ENCODE peak calls at places on chromosomes 11 and 22, in eight cellular contexts. G, R, N, B, V, X, T and K are unnamed samples.

GRCh38 chr11:123973816-123974215 is 3.8 kb downstream of the OR10S1 start:
- DNase-seq in N (no peak), T (no peak), B (no peak), V (peak; percentile 86), G (no peak), X (no peak), R (no peak), K (no peak)

GRCh38 chr11:9535189-9535781 is 38.2 kb upstream of the WEE1 start:
- DNase-seq in G (peak; percentile 66), R (no peak), B (peak; percentile 96), X (peak; percentile 86), N (peak; percentile 80), V (peak; percentile 71), T (no peak), K (peak; percentile 78)

GRCh38 chr11:73141031-73141308 is 1.1 kb downstream of the FCHSD2 start:
- DNase-seq in B (no peak), T (no peak), N (no peak), G (no peak), V (peak; percentile 35), R (no peak), X (no peak), K (no peak)

GRCh38 chr22:36029406-36029755 is 757 bp upstream of the RBFOX2 start:
- DNase-seq in N (no peak), X (no peak), B (no peak), T (no peak), V (no peak), R (no peak), G (no peak), K (no peak)

GRCh38 chr11:110366234-110366633 is 63.5 kb upstream of the FDX1 start:
- DNase-seq in X (peak; percentile 69), R (no peak), G (peak; percentile 62), T (no peak), B (no peak), V (peak; percentile 50), N (no peak), K (no peak)

GRCh38 chr11:71300187-71300586 is 47.8 kb upstream of the SHANK2 start:
- DNase-seq in B (no peak), V (no peak), N (no peak), R (no peak), X (no peak), G (no peak), T (no peak), K (no peak)

GRCh38 chr11:74773481-74773880 is 24.8 kb downstream of the RNF169 start:
- DNase-seq in B (no peak), G (no peak), V (no peak), T (no peak), N (no peak), X (no peak), R (no peak), K (no peak)

GRCh38 chr11:99534812-99535211 is 514.1 kb downstream of the CNTN5 start:
- DNase-seq in X (no peak), V (peak; percentile 75), T (no peak), R (no peak), B (no peak), N (no peak), G (no peak), K (no peak)

GRCh38 chr22:31346255-31346732 is at the start of gene PATZ1:
- DNase-seq in V (peak; percentile 70), B (peak; percentile 90), G (peak; percentile 82), T (peak; percentile 82), X (peak; percentile 77), R (peak; percentile 79), N (peak; percentile 46), K (peak; percentile 81)